ENCODE peak calls at places on chromosomes 13 and 19, in ten cellular contexts. L, O, W, I, V, F, H, R, B and K are unnamed samples.

GRCh38 chr19:16446108-16447014 is 25.4 kb downstream of the EPS15L1 start:
- DNase-seq in L (no peak), V (no peak), O (no peak), F (no peak), W (no peak), B (no peak), I (no peak), H (no peak), R (no peak), K (peak)

GRCh38 chr13:23467932-23468278 is 34.4 kb upstream of the SACS start:
- DNase-seq in B (no peak), L (no peak), O (no peak), F (no peak), I (no peak), R (no peak), H (no peak), V (no peak), W (no peak), K (no peak)

GRCh38 chr19:41860419-41861097 is 503 bp downstream of the RPS19 start:
- DNase-seq in H (peak), O (no peak), W (no peak), L (no peak), V (peak), F (no peak), R (no peak), B (no peak), I (no peak), K (peak)

GRCh38 chr13:102799544-102800144 is 725 bp downstream of the BIVM start:
- DNase-seq in V (peak), I (peak), B (no peak), F (no peak), O (no peak), R (no peak), L (no peak), W (peak), H (peak), K (peak)

GRCh38 chr13:107124129-107124718 is 556.3 kb upstream of the ARGLU1 start:
- DNase-seq in L (no peak), R (no peak), F (no peak), W (no peak), H (peak), I (no peak), O (no peak), V (peak), B (no peak), K (no peak)

GRCh38 chr19:46529622-46530451 is 34.2 kb upstream of the PNMA8B start:
- DNase-seq in B (peak), F (peak), H (peak), V (peak), W (peak), L (no peak), I (peak), R (no peak), O (no peak), K (peak)

GRCh38 chr13:112442483-112443090 is 66.4 kb downstream of the SPACA7 start:
- DNase-seq in V (peak), L (peak), F (peak), I (peak), H (no peak), B (no peak), R (peak), W (no peak), O (no peak), K (no peak)

GRCh38 chr19:47305309-47305751 is 4.3 kb upstream of the C5AR1 start:
- DNase-seq in O (peak), B (peak), W (peak), F (peak), R (peak), L (peak), V (peak), H (peak), I (peak), K (peak)

GRCh38 chr13:98188544-98189166 is 11.6 kb upstream of the RNF113B start:
- DNase-seq in W (no peak), H (no peak), B (no peak), V (no peak), R (no peak), I (peak), L (no peak), O (no peak), F (no peak), K (no peak)

GRCh38 chr19:45401815-45402468 is 2.9 kb downstream of the PPP1R13L start:
- DNase-seq in L (no peak), O (no peak), I (no peak), W (no peak), R (no peak), V (no peak), H (no peak), F (no peak), B (no peak), K (no peak)

GRCh38 chr13:51684076-51684475 is 99.8 kb downstream of the WDFY2 start:
- DNase-seq in W (no peak), V (peak), B (no peak), R (no peak), O (no peak), H (peak), F (no peak), L (no peak), I (no peak), K (no peak)

GRCh38 chr19:40279761-40280607 is 5.2 kb downstream of the AKT2 start:
- DNase-seq in R (no peak), B (no peak), W (no peak), H (peak), F (no peak), I (no peak), V (peak), L (no peak), O (no peak), K (peak)

GRCh38 chr13:43368003-43368402 is 344.6 kb downstream of the DNAJC15 start:
- DNase-seq in H (peak), R (no peak), W (no peak), O (no peak), L (no peak), F (no peak), B (no peak), I (no peak), V (peak), K (no peak)

GRCh38 chr19:35885909-35886308 is 14.4 kb downstream of the NFKBID start:
- DNase-seq in I (no peak), O (no peak), V (no peak), H (no peak), L (no peak), W (no peak), F (no peak), R (no peak), B (no peak), K (no peak)

GRCh38 chr19:3632739-3633558 is 6.4 kb upstream of the CACTIN start:
- DNase-seq in W (no peak), L (no peak), O (no peak), V (no peak), F (no peak), R (no peak), H (no peak), B (no peak), I (no peak), K (no peak)

GRCh38 chr19:15249912-15250634 is 17.8 kb upstream of the EPHX3 start:
- DNase-seq in V (peak), L (no peak), H (peak), W (no peak), I (no peak), F (peak), R (no peak), B (peak), O (peak), K (no peak)

GRCh38 chr19:6357995-6358394 is 3.3 kb upstream of the CLPP start:
- DNase-seq in H (no peak), F (no peak), B (no peak), W (no peak), I (peak), V (no peak), L (no peak), O (no peak), R (no peak), K (no peak)

GRCh38 chr19:55247621-55248099 is 11.2 kb downstream of the PPP6R1 start:
- DNase-seq in F (peak), R (no peak), O (no peak), W (no peak), V (peak), I (no peak), L (peak), B (peak), H (peak), K (no peak)

GRCh38 chr13:93116809-93117208 is 109.8 kb upstream of the GPC6 start:
- DNase-seq in I (no peak), H (no peak), V (peak), B (no peak), W (peak), R (no peak), F (no peak), L (no peak), O (no peak), K (no peak)
- TF ChIP-seq CTCF in I (peak), H (no peak), V (no peak), B (no peak), W (peak), R (no peak), F (no peak), L (peak), O (no peak), K (no peak)

GRCh38 chr13:59261928-59262488 is 901.7 kb downstream of the DIAPH3 start:
- DNase-seq in H (no peak), B (no peak), V (no peak), L (no peak), W (peak), I (no peak), O (no peak), R (no peak), F (no peak), K (no peak)
- TF ChIP-seq CTCF in H (no peak), B (peak), V (no peak), L (peak), W (peak), I (peak), O (no peak), R (no peak), F (no peak), K (no peak)

GRCh38 chr19:5339950-5340636 is 519 bp downstream of the PTPRS start:
- DNase-seq in V (peak), F (no peak), R (no peak), B (no peak), L (no peak), O (no peak), I (no peak), H (no peak), W (peak), K (no peak)
- TF ChIP-seq CTCF in V (no peak), F (no peak), R (no peak), B (peak), L (peak), O (no peak), I (no peak), H (no peak), W (peak), K (no peak)

DNA sequence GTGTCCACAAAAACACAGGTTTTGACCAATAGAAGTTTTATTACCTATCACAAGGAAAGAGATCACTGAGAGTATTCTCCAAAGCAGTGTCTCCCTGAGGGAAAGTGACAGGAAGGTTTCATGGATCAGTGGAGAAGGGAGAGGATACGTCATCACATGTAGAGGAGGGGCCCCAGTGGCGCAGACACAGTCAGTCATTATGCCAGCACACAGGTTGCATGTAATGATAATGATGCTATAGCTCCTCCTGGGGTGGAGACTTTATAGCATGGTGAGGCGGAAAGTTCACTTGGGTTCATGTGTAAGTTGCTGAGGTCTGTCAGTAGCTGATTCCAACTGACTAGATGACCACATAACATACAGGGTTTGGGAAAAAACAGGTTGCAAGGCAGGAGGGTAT is 88.7 kb downstream of the FNDC3A start:
- DNase-seq in F (no peak), V (no peak), B (no peak), L (no peak), O (no peak), R (no peak), H (no peak), I (no peak), W (peak), K (no peak)
- TF ChIP-seq CTCF in F (no peak), V (no peak), B (no peak), L (no peak), O (no peak), R (no peak), H (no peak), I (no peak), W (no peak), K (no peak)